ENCODE peak calls at places on chromosome 20, in seven cellular contexts. P, G, F, J, O, X and B are unnamed samples.

GRCh38 chr20:19993937-19994667 is 23.1 kb upstream of the NAA20 start:
- DNase-seq in J (no peak), P (peak), G (peak), F (no peak), X (peak), O (no peak), B (no peak)

GRCh38 chr20:34112600-34113061 is 588 bp upstream of the EIF2S2 start:
- DNase-seq in F (no peak), X (no peak), O (no peak), G (peak), P (peak), J (peak), B (peak)

GRCh38 chr20:3547906-3548305 is 77.1 kb downstream of the ATRN start:
- DNase-seq in G (no peak), O (no peak), P (no peak), J (no peak), X (no peak), F (no peak), B (no peak)

GRCh38 chr20:39072132-39072531 is 110.0 kb downstream of the DHX35 start:
- DNase-seq in P (no peak), F (no peak), X (no peak), J (no peak), O (no peak), G (no peak), B (no peak)

GRCh38 chr20:1526896-1527295 is 30.6 kb downstream of the SIRPD start:
- DNase-seq in O (no peak), X (no peak), F (no peak), G (no peak), P (peak), J (no peak), B (no peak)

GRCh38 chr20:1841554-1842140 is 53.6 kb upstream of the SIRPA start:
- DNase-seq in J (peak), O (no peak), G (no peak), X (peak), F (no peak), P (no peak), B (no peak)

GRCh38 chr20:38806855-38807655 is 1.6 kb downstream of the PPP1R16B start:
- DNase-seq in J (no peak), F (no peak), P (no peak), O (peak), X (no peak), G (no peak), B (peak)

GRCh38 chr20:60292001-60292520 is 333.8 kb downstream of the CDH26 start:
- DNase-seq in J (no peak), X (no peak), P (no peak), F (no peak), G (no peak), O (no peak), B (no peak)

GRCh38 chr20:51861726-51862466 is 59.6 kb upstream of the SALL4 start:
- DNase-seq in O (no peak), X (no peak), J (no peak), G (no peak), P (no peak), F (no peak), B (no peak)

GRCh38 chr20:54148947-54149764 is 24.6 kb downstream of the CYP24A1 start:
- DNase-seq in O (no peak), F (no peak), P (no peak), G (peak), X (peak), J (no peak), B (peak)

GRCh38 chr20:43983359-43983758 is 68.7 kb downstream of the TOX2 start:
- DNase-seq in O (no peak), P (no peak), X (no peak), G (no peak), J (no peak), F (no peak), B (peak)

GRCh38 chr20:63837475-63837874 is 6.4 kb upstream of the ZBTB46 start:
- DNase-seq in P (no peak), J (no peak), F (no peak), O (no peak), X (no peak), G (peak), B (no peak)

GRCh38 chr20:3744806-3745685 is 12.6 kb downstream of the HSPA12B start:
- DNase-seq in O (peak), P (peak), J (peak), X (peak), G (peak), F (no peak), B (peak)

GRCh38 chr20:51579137-51579536 is 36.6 kb upstream of the NFATC2 start:
- DNase-seq in J (no peak), O (no peak), G (no peak), F (peak), X (no peak), P (no peak), B (no peak)

GRCh38 chr20:64220891-64221527 is 34.5 kb upstream of the PCMTD2 start:
- DNase-seq in O (no peak), F (no peak), P (no peak), X (no peak), G (no peak), J (no peak), B (no peak)

GRCh38 chr20:59678286-59678685 is 73.9 kb downstream of the PHACTR3 start:
- DNase-seq in X (no peak), J (no peak), G (no peak), O (no peak), F (no peak), P (no peak), B (no peak)

GRCh38 chr20:36824142-36824940 is 50.8 kb upstream of the DSN1 start:
- DNase-seq in P (no peak), O (no peak), X (no peak), F (no peak), G (peak), J (no peak), B (no peak)

GRCh38 chr20:52154575-52154974 is 37.0 kb downstream of the ZFP64 start:
- DNase-seq in X (no peak), O (no peak), J (no peak), G (no peak), P (no peak), F (no peak), B (no peak)

GRCh38 chr20:49562341-49563014 is 5.5 kb downstream of the PTGIS start:
- DNase-seq in F (no peak), G (no peak), J (peak), O (no peak), P (peak), X (peak), B (no peak)

GRCh38 chr20:39849664-39850063 is 839.4 kb downstream of the MAFB start:
- DNase-seq in X (peak), P (peak), O (no peak), J (peak), F (peak), G (peak), B (no peak)

GRCh38 chr20:5674176-5674660 is 76.0 kb upstream of the SHLD1 start:
- DNase-seq in G (peak), P (no peak), O (no peak), J (no peak), F (no peak), X (no peak), B (no peak)

GRCh38 chr20:10532351-10532750 is 97.2 kb downstream of the SLX4IP start:
- DNase-seq in O (no peak), P (no peak), G (no peak), X (no peak), J (no peak), F (no peak), B (no peak)

GRCh38 chr20:25695532-25696383 is 895 bp downstream of the ZNF337 start:
- DNase-seq in O (no peak), P (peak), G (no peak), F (no peak), J (peak), X (no peak), B (no peak)

GRCh38 chr20:56630086-56630493 is 984 bp downstream of the TFAP2C start:
- DNase-seq in J (peak), G (peak), O (no peak), F (no peak), P (peak), X (peak), B (peak)

GRCh38 chr20:62088258-62089127 is 22.8 kb upstream of the TAF4 start:
- DNase-seq in G (peak), J (no peak), F (peak), X (no peak), O (no peak), P (peak), B (no peak)

GRCh38 chr20:48776306-48776705 is 51.5 kb downstream of the PREX1 start:
- DNase-seq in P (peak), O (no peak), F (peak), G (no peak), X (no peak), J (no peak), B (no peak)

GRCh38 chr20:61847986-61848385 is 217.7 kb downstream of the TAF4 start:
- DNase-seq in O (no peak), F (no peak), J (no peak), G (no peak), X (no peak), P (no peak), B (no peak)

GRCh38 chr20:44022464-44022863 is 107.8 kb downstream of the TOX2 start:
- DNase-seq in F (no peak), O (no peak), P (no peak), G (no peak), J (no peak), X (no peak), B (no peak)

GRCh38 chr20:53428997-53429396 is 164.6 kb downstream of the ZNF217 start:
- DNase-seq in J (no peak), X (no peak), F (no peak), O (no peak), P (no peak), G (no peak), B (peak)

GRCh38 chr20:46963758-46964181 is 69.1 kb downstream of the EYA2 start:
- DNase-seq in G (peak), F (no peak), P (no peak), O (no peak), X (no peak), J (no peak), B (no peak)

GRCh38 chr20:61764471-61765020 is 301.1 kb downstream of the TAF4 start:
- DNase-seq in J (no peak), P (no peak), O (no peak), X (no peak), F (no peak), G (no peak), B (no peak)

GRCh38 chr20:41869261-41869660 is 251.1 kb upstream of the CHD6 start:
- DNase-seq in X (no peak), J (no peak), G (no peak), O (no peak), P (no peak), F (no peak), B (no peak)

GRCh38 chr20:51563597-51564332 is 21.2 kb upstream of the NFATC2 start:
- DNase-seq in O (no peak), J (peak), X (peak), P (peak), G (peak), F (peak), B (no peak)